ENCODE peak calls at places on chromosomes 11 and 22, in ten cellular contexts. A, C, X, H, L, Q, M, Y, V and K are unnamed samples.

GRCh38 chr22:28341001-28341400 is 338.6 kb downstream of the TTC28 start:
- DNase-seq in A (no peak), C (no peak), X (peak; percentile 4), H (no peak), L (no peak), Q (no peak), M (no peak), Y (peak; percentile 50), V (no peak), K (no peak)

GRCh38 chr11:83220279-83220678 is 26.8 kb downstream of the ANKRD42 start:
- DNase-seq in A (no peak), C (no peak), X (peak; percentile 19), H (no peak), L (no peak), Q (no peak), M (no peak), Y (no peak), V (no peak), K (no peak)

GRCh38 chr22:46770151-46770641 is 7.7 kb downstream of the TBC1D22A start:
- DNase-seq in A (no peak), C (no peak), X (no peak), H (no peak), L (no peak), Q (no peak), M (no peak), Y (no peak), V (no peak), K (no peak)

GRCh38 chr11:102061276-102061675 is 14.0 kb downstream of the CFAP300 start:
- DNase-seq in A (no peak), C (no peak), X (no peak), H (no peak), L (no peak), Q (no peak), M (no peak), Y (peak; percentile 48), V (no peak), K (no peak)

GRCh38 chr22:50526849-50527801 is 1.7 kb upstream of the SCO2 start:
- DNase-seq in A (peak; percentile 85), C (no peak), X (peak; percentile 37), H (peak; percentile 73), L (no peak), Q (no peak), M (no peak), Y (peak; percentile 67), V (peak; percentile 67), K (peak; percentile 73)

GRCh38 chr22:29524440-29525191 is 28.9 kb downstream of the THOC5 start:
- DNase-seq in A (peak; percentile 48), C (no peak), X (peak; percentile 26), H (peak; percentile 37), L (no peak), Q (no peak), M (no peak), Y (peak; percentile 38), V (no peak), K (peak; percentile 44)

GRCh38 chr22:30250713-30251267 is 4.2 kb upstream of the LIF start:
- DNase-seq in A (no peak), C (no peak), X (peak; percentile 78), H (no peak), L (no peak), Q (no peak), M (no peak), Y (no peak), V (no peak), K (no peak)

GRCh38 chr11:103413266-103413888 is 304.2 kb downstream of the DYNC2H1 start:
- DNase-seq in A (no peak), C (no peak), X (peak; percentile 18), H (no peak), L (no peak), Q (no peak), M (no peak), Y (no peak), V (no peak), K (no peak)

GRCh38 chr11:65440831-65441499 is 18.4 kb downstream of the NEAT1 start:
- DNase-seq in A (no peak), C (no peak), X (peak; percentile 4), H (no peak), L (no peak), Q (no peak), M (no peak), Y (peak; percentile 43), V (no peak), K (no peak)

GRCh38 chr11:10701982-10702381 is 8.4 kb upstream of the IRAG1 start:
- DNase-seq in A (no peak), C (no peak), X (peak; percentile 25), H (no peak), L (no peak), Q (no peak), M (no peak), Y (no peak), V (no peak), K (no peak)

GRCh38 chr22:32644252-32645100 is 157.0 kb upstream of the TIMP3 start:
- DNase-seq in A (no peak), C (no peak), X (no peak), H (peak; percentile 56), L (no peak), Q (no peak), M (no peak), Y (peak; percentile 88), V (peak; percentile 65), K (peak; percentile 68)

GRCh38 chr11:112289588-112290461 is 29.2 kb upstream of the PLET1 start:
- DNase-seq in A (peak; percentile 89), C (peak; percentile 11), X (peak; percentile 77), H (peak; percentile 91), L (peak; percentile 73), Q (peak; percentile 75), M (peak; percentile 39), Y (peak; percentile 69), V (peak; percentile 88), K (peak; percentile 93)

GRCh38 chr11:123211134-123211879 is 16.3 kb upstream of the CLMP start:
- DNase-seq in A (no peak), C (no peak), X (no peak), H (no peak), L (no peak), Q (no peak), M (no peak), Y (no peak), V (no peak), K (no peak)

GRCh38 chr22:25970348-25970995 is 198.8 kb upstream of the SEZ6L start:
- DNase-seq in A (no peak), C (peak; percentile 70), X (no peak), H (no peak), L (no peak), Q (no peak), M (no peak), Y (no peak), V (peak; percentile 12), K (peak; percentile 59)

GRCh38 chr11:69351460-69351859 is 57.5 kb downstream of the MYEOV start:
- DNase-seq in A (no peak), C (no peak), X (peak; percentile 62), H (no peak), L (no peak), Q (no peak), M (no peak), Y (peak; percentile 69), V (no peak), K (no peak)

GRCh38 chr11:85764796-85765195 is 46.1 kb downstream of the SYTL2 start:
- DNase-seq in A (no peak), C (no peak), X (no peak), H (no peak), L (no peak), Q (no peak), M (no peak), Y (no peak), V (no peak), K (no peak)

GRCh38 chr11:132621976-132622375 is 910.3 kb downstream of the OPCML start:
- DNase-seq in A (no peak), C (no peak), X (no peak), H (no peak), L (no peak), Q (no peak), M (no peak), Y (no peak), V (no peak), K (no peak)